ENCODE peak calls at places on chromosome 22, in five cellular contexts. U is iPS DF 6.9, P is ovary, A is fibroblast of lung, K is caudate nucleus. J is an unnamed sample.

GRCh38 chr22:24822471-24822870 is 16.5 kb downstream of the SGSM1 start:
- DNase-seq in U (no peak), P (no peak), A (no peak), K (no peak), J (no peak)

GRCh38 chr22:35150163-35151107 is 84.5 kb downstream of the ISX start:
- DNase-seq in U (no peak), P (peak), A (peak), K (no peak), J (no peak)

GRCh38 chr22:26322179-26322905 is 106.7 kb upstream of the ASPHD2 start:
- DNase-seq in U (no peak), P (no peak), A (no peak), K (no peak), J (no peak)

GRCh38 chr22:36986242-36986821 is 32.9 kb downstream of the TST start:
- DNase-seq in U (no peak), P (no peak), A (peak), K (no peak), J (no peak)

GRCh38 chr22:41524809-41525449 is 19.3 kb downstream of the POLR3H start:
- DNase-seq in U (no peak), P (no peak), A (no peak), K (peak), J (peak)

GRCh38 chr22:39820266-39820665 is 73.3 kb downstream of the ENTHD1 start:
- DNase-seq in U (no peak), P (no peak), A (peak), K (no peak), J (no peak)

GRCh38 chr22:17097701-17098100 is 12.9 kb downstream of the IL17RA start:
- DNase-seq in U (no peak), P (no peak), A (no peak), K (no peak), J (no peak)

GRCh38 chr22:41237036-41237706 is 3.6 kb downstream of the CHADL start:
- DNase-seq in U (no peak), P (no peak), A (no peak), K (no peak), J (no peak)

GRCh38 chr22:25702046-25702445 is 39.9 kb upstream of the MYO18B start:
- DNase-seq in U (no peak), P (no peak), A (peak), K (no peak), J (no peak)

GRCh38 chr22:42670921-42671709 is 21.9 kb upstream of the CYB5R3 start:
- DNase-seq in U (no peak), P (no peak), A (no peak), K (no peak), J (no peak)

GRCh38 chr22:19566599-19567382 is 42.6 kb upstream of the CLDN5 start:
- DNase-seq in U (no peak), P (no peak), A (no peak), K (no peak), J (no peak)

GRCh38 chr22:49788492-49788891 is 39.2 kb downstream of the BRD1 start:
- DNase-seq in U (no peak), P (no peak), A (peak), K (no peak), J (peak)

GRCh38 chr22:47092896-47093311 is 330.5 kb downstream of the TBC1D22A start:
- DNase-seq in U (no peak), P (no peak), A (peak), K (no peak), J (no peak)

GRCh38 chr22:35963237-35963810 is 65.3 kb downstream of the RBFOX2 start:
- DNase-seq in U (no peak), P (no peak), A (no peak), K (no peak), J (no peak)

GRCh38 chr22:40310081-40310770 is 36.1 kb upstream of the ADSL start:
- DNase-seq in U (no peak), P (no peak), A (peak), K (no peak), J (no peak)

GRCh38 chr22:42068351-42068730 is 2.3 kb downstream of the NAGA start:
- DNase-seq in U (no peak), P (peak), A (no peak), K (no peak), J (peak)

GRCh38 chr22:36764641-36765040 is 11.3 kb downstream of the IFT27 start:
- DNase-seq in U (no peak), P (no peak), A (no peak), K (no peak), J (peak)

GRCh38 chr22:48700566-48701295 is 1126.9 kb downstream of the BRD1 start:
- DNase-seq in U (no peak), P (no peak), A (no peak), K (no peak), J (peak)

GRCh38 chr22:47129902-47130301 is 367.5 kb downstream of the TBC1D22A start:
- DNase-seq in U (no peak), P (no peak), A (no peak), K (peak), J (no peak)

GRCh38 chr22:41668971-41669911 is 19.4 kb downstream of the SNU13 start:
- DNase-seq in U (no peak), P (no peak), A (peak), K (no peak), J (no peak)

GRCh38 chr22:42553475-42554361 is at the start of gene SERHL2:
- DNase-seq in U (peak), P (peak), A (peak), K (peak), J (peak)

GRCh38 chr22:20805972-20806471 is 32.1 kb downstream of the SERPIND1 start:
- DNase-seq in U (no peak), P (no peak), A (no peak), K (no peak), J (no peak)

GRCh38 chr22:36301384-36301828 is 48.5 kb downstream of the APOL1 start:
- DNase-seq in U (peak), P (peak), A (peak), K (peak), J (peak)

GRCh38 chr22:48745842-48746788 is 1081.6 kb downstream of the BRD1 start:
- DNase-seq in U (no peak), P (no peak), A (no peak), K (no peak), J (peak)

GRCh38 chr22:31279821-31280496 is 12.3 kb downstream of the PIK3IP1 start:
- DNase-seq in U (no peak), P (no peak), A (no peak), K (no peak), J (no peak)

GRCh38 chr22:31278643-31279326 is 13.5 kb downstream of the PIK3IP1 start:
- DNase-seq in U (no peak), P (peak), A (no peak), K (no peak), J (no peak)

GRCh38 chr22:31276426-31277167 is 15.7 kb downstream of the PIK3IP1 start:
- DNase-seq in U (no peak), P (no peak), A (no peak), K (no peak), J (no peak)

GRCh38 chr22:31279327-31279669 is 13.0 kb downstream of the PIK3IP1 start:
- DNase-seq in U (no peak), P (no peak), A (no peak), K (no peak), J (no peak)

DNA sequence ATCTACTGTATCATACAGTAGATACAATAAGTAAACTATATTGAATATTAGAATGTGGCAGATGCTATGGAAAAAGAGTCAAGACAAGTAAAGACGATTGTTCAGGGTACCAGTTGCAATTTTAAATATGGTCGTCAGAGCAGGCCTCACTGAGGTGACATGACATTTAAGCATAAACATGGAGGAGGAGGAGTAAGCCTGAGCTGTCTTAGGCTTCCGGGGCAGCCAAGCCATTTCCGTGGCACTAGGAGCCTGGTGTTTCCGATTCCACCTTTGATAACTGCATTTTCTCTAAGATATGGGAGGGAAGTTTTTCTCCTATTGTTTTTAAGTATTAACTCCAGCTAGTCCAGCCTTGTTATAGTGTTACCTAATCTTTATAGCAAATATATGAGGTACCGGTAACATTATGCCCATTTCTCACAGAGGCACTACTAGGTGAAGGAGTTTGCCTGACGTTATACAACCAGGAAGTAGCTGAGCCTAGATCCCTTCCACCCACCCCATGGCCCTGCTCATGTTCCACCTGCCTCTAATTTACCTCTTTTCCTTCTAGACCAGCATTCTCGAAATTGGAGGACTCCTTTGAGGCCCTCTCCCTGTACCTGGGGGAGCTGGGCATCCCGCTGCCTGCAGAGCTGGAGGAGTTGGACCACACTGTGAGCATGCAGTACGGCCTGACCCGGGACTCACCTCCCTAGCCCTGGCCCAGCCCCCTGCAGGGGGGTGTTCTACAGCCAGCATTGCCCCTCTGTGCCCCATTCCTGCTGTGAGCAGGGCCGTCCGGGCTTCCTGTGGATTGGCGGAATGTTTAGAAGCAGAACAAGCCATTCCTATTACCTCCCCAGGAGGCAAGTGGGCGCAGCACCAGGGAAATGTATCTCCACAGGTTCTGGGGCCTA is 14.3 kb downstream of the PIK3IP1 start:
- DNase-seq in U (no peak), P (no peak), A (no peak), K (no peak), J (no peak)
- H3K27ac ChIP-seq in U (no peak), P (peak), A (no peak), K (no peak), J (no peak)

GRCh38 chr22:33897621-33897910 is 22.7 kb downstream of the LARGE1 start:
- DNase-seq in U (no peak), P (no peak), A (no peak), K (no peak), J (no peak)

GRCh38 chr22:33898121-33898520 is 22.2 kb downstream of the LARGE1 start:
- DNase-seq in U (no peak), P (no peak), A (no peak), K (no peak), J (no peak)

GRCh38 chr22:33896154-33896800 is 24.0 kb downstream of the LARGE1 start:
- DNase-seq in U (no peak), P (no peak), A (no peak), K (no peak), J (no peak)

GRCh38 chr22:33895444-33895843 is 24.8 kb downstream of the LARGE1 start:
- DNase-seq in U (no peak), P (no peak), A (no peak), K (no peak), J (no peak)

DNA sequence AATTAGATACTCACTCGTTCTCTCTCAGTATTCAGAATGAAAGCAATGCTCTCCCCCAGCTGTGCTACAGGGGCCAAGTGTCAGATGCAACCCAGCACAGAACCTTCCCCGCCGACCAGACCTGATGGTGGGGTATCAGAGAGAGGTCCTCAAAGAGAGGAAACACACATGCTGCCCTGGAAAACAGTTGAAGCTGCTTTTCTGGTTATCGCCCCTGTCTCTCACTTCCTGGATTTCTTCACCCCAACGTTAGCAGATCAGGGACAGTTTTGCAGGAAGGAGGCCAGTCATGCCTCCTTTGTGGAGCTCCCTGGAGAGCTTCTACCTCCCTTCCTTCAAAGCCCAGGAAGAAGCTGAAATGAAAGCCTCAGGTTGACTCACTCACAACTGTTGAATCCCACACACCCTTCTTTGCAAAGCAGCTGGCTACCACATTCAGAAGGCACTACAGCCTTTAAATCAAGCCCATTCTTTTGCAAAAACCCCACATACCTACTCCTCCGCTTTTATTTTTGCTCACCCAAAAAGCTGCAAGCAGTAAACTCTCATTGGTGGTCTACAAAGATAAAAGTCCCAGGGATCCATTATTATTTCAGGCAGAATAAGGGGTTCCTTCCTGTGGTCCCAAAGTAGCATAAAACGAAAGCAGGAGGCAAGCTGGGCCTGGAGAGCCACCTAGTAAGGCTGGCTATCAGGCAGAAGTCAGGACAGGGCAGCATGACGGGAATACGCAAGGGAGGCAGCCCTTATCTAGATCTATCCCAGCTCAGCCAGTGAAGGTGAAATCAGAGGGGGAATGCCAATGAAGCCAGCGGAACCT is 23.3 kb downstream of the LARGE1 start:
- DNase-seq in U (peak), P (no peak), A (no peak), K (no peak), J (no peak)
- H3K27ac ChIP-seq in U (peak), P (no peak), A (no peak), K (no peak), J (no peak)

GRCh38 chr22:46044718-46045458 is 67.9 kb upstream of the WNT7B start:
- DNase-seq in U (no peak), P (peak), A (no peak), K (no peak), J (peak)

GRCh38 chr22:46046299-46046685 is 69.3 kb upstream of the WNT7B start:
- DNase-seq in U (no peak), P (no peak), A (no peak), K (no peak), J (peak)

GRCh38 chr22:46047841-46048595 is 71.1 kb upstream of the WNT7B start:
- DNase-seq in U (no peak), P (no peak), A (no peak), K (no peak), J (peak)

GRCh38 chr22:46045459-46046298 is 68.7 kb upstream of the WNT7B start:
- DNase-seq in U (no peak), P (no peak), A (no peak), K (no peak), J (peak)

GRCh38 chr22:46047226-46047625 is 70.3 kb upstream of the WNT7B start:
- DNase-seq in U (no peak), P (no peak), A (no peak), K (no peak), J (no peak)
- H3K27ac ChIP-seq in U (no peak), P (peak), A (no peak), K (peak), J (no peak)

DNA sequence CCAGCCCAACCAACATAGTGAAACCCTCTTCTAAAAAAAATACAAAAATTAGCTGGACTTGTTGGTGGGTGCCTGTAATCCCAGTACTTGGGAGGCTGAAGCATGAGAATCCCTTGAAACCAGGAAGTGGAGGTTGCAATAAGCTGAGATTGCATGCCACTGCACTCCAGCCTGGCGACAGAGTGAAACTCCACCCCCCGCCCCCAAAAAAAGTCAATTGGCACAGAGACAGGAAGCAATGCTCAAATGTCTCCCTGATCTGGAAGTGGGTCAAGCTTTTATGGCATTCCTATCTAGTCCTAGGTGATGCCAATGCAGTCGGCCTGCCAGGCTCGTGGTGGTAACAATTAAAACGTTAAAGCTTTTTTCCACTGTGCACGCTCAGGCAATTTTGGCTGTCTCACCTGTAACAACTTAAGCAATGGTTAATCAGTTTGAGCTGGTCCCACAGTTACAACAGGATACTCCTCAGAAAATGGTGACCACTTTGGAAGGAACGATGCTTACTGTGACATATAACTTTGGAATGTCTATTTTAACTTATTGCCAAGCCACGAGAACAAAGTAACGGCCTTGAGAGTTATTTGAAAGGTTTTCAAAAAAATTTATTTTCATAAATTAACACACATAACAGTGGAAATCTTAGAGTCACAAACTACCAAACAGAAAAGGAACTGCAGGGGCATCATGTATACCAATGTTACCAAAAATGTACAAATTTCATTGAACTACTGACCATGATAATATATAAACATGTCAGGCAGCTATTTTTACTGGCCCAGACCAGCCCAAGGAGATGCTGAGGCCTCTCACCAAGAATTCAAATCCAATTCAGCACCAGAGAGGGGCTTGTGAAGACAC is 19.0 kb upstream of the PISD start:
- DNase-seq in U (no peak), P (no peak), A (peak), K (no peak), J (peak)
- H3K27ac ChIP-seq in U (no peak), P (peak), A (peak), K (no peak), J (no peak)

GRCh38 chr22:28151241-28151640 is 232.2 kb upstream of the PITPNB start:
- DNase-seq in U (no peak), P (no peak), A (no peak), K (no peak), J (no peak)
- H3K27ac ChIP-seq in U (no peak), P (no peak), A (no peak), K (no peak), J (no peak)

DNA sequence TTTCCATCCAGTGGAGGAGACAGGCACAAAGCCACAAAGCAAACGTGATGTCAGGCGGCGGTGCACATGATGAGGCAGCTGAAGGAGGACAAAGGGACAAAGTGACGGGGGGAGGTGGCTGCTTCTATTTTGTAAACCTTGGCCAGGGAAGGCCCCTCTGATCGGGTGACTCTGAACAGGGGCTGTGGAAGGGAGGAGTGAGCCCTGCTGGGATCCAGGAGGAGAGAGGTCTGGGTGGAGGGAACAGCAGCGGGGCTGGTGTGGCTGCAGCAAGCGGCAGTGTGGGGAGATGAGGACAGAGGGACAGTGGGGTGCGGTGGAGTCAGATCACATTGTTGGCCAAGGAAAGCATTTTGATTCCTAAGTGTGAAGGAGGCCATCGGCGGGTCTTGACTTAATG is 36.7 kb downstream of the SHISAL1 start:
- DNase-seq in U (no peak), P (no peak), A (no peak), K (no peak), J (peak)
- H3K27ac ChIP-seq in U (no peak), P (no peak), A (no peak), K (no peak), J (no peak)

GRCh38 chr22:32793604-32794003 is 7.9 kb upstream of the TIMP3 start:
- DNase-seq in U (no peak), P (no peak), A (no peak), K (no peak), J (no peak)

GRCh38 chr22:32794449-32795213 is 6.9 kb upstream of the TIMP3 start:
- DNase-seq in U (no peak), P (no peak), A (peak), K (peak), J (no peak)

GRCh38 chr22:32796865-32797573 is 4.5 kb upstream of the TIMP3 start:
- DNase-seq in U (peak), P (peak), A (peak), K (peak), J (peak)

GRCh38 chr22:32791056-32791455 is 10.4 kb upstream of the TIMP3 start:
- DNase-seq in U (no peak), P (no peak), A (no peak), K (no peak), J (no peak)

GRCh38 chr22:32795214-32795596 is 6.3 kb upstream of the TIMP3 start:
- DNase-seq in U (no peak), P (no peak), A (no peak), K (no peak), J (no peak)
- H3K27ac ChIP-seq in U (no peak), P (no peak), A (no peak), K (peak), J (no peak)

J was measured in kidney.